ENCODE peak calls at places on chromosomes 16 and 17, in nine cellular contexts. T, M, C, K, W, D, U, E and Z are unnamed samples.
A peak's percentile ranks its signal among the peaks of the same experiment; 100 is the strongest.

GRCh38 chr16:59878479-59878878 is 1144.4 kb upstream of the GOT2 start:
- DNase-seq in T (no peak), M (no peak), U (peak; percentile 63), D (peak; percentile 16), K (peak; percentile 44), W (no peak), E (no peak), C (peak; percentile 4), Z (peak; percentile 35)

GRCh38 chr16:69131167-69131748 is 1.1 kb downstream of the CHTF8 start:
- DNase-seq in U (peak; percentile 20), W (no peak), K (no peak), C (peak; percentile 24), T (peak; percentile 35), D (peak; percentile 42), M (no peak), E (no peak), Z (no peak)

GRCh38 chr17:31530391-31530990 is 139.0 kb downstream of the RAB11FIP4 start:
- DNase-seq in M (peak; percentile 37), T (no peak), W (no peak), D (peak; percentile 35), K (no peak), U (no peak), E (no peak), C (no peak), Z (no peak)

GRCh38 chr17:2608350-2608913 is 15.0 kb downstream of the PAFAH1B1 start:
- DNase-seq in T (no peak), D (no peak), U (no peak), E (no peak), K (no peak), C (no peak), M (no peak), W (no peak), Z (no peak)

GRCh38 chr16:70157105-70157476 is 16.5 kb upstream of the CLEC18C start:
- DNase-seq in W (no peak), C (no peak), U (no peak), E (no peak), M (no peak), T (no peak), K (no peak), D (no peak), Z (no peak)

GRCh38 chr16:64391009-64391663 is 730.7 kb downstream of the CDH11 start:
- DNase-seq in M (no peak), T (no peak), D (peak; percentile 17), E (no peak), K (no peak), W (no peak), U (peak; percentile 37), C (peak; percentile 57), Z (peak; percentile 44)

GRCh38 chr17:77824102-77824779 is 134.3 kb upstream of the TNRC6C start:
- DNase-seq in T (no peak), C (no peak), K (no peak), D (no peak), E (peak; percentile 24), M (no peak), U (no peak), W (no peak), Z (no peak)

GRCh38 chr17:4772235-4772613 is 538 bp downstream of the TM4SF5 start:
- DNase-seq in U (no peak), K (no peak), M (no peak), C (no peak), T (no peak), D (no peak), W (no peak), E (no peak), Z (no peak)

GRCh38 chr17:45770632-45771472 is 13.3 kb upstream of the CRHR1 start:
- DNase-seq in C (no peak), W (no peak), U (no peak), D (no peak), M (no peak), K (no peak), T (no peak), E (no peak), Z (no peak)

GRCh38 chr17:61533797-61534196 is 57.2 kb downstream of the NACA2 start:
- DNase-seq in M (no peak), C (no peak), K (no peak), W (no peak), T (no peak), E (no peak), U (no peak), D (no peak), Z (no peak)

GRCh38 chr17:61459968-61460718 is 7.9 kb downstream of the TBX4 start:
- DNase-seq in W (no peak), E (no peak), T (no peak), C (no peak), U (no peak), M (no peak), D (no peak), K (no peak), Z (no peak)

GRCh38 chr17:55086635-55087058 is 118.1 kb downstream of the STXBP4 start:
- DNase-seq in E (no peak), D (peak; percentile 89), K (peak; percentile 82), W (no peak), C (peak; percentile 90), M (no peak), U (peak; percentile 69), T (no peak), Z (peak; percentile 93)

GRCh38 chr17:81868674-81869220 is 2.4 kb downstream of the ARHGDIA start:
- DNase-seq in W (peak; percentile 73), C (peak; percentile 88), K (peak; percentile 88), M (peak; percentile 83), T (peak; percentile 24), E (no peak), U (peak; percentile 79), D (peak; percentile 92), Z (peak; percentile 89)

GRCh38 chr17:81870978-81871386 is at the start of gene ARHGDIA:
- DNase-seq in U (no peak), W (no peak), T (no peak), C (no peak), D (no peak), M (no peak), K (no peak), E (no peak), Z (no peak)

GRCh38 chr17:81867952-81868673 is 3.0 kb downstream of the ARHGDIA start:
- DNase-seq in C (no peak), E (no peak), K (peak; percentile 25), M (no peak), W (peak; percentile 62), U (peak; percentile 2), T (no peak), D (no peak), Z (no peak)

GRCh38 chr17:81870155-81870977 is 771 bp downstream of the ARHGDIA start:
- DNase-seq in U (peak; percentile 40), K (peak; percentile 45), C (peak; percentile 69), W (peak; percentile 69), D (peak; percentile 58), M (peak; percentile 48), T (peak; percentile 35), E (peak; percentile 78), Z (peak; percentile 51)

DNA sequence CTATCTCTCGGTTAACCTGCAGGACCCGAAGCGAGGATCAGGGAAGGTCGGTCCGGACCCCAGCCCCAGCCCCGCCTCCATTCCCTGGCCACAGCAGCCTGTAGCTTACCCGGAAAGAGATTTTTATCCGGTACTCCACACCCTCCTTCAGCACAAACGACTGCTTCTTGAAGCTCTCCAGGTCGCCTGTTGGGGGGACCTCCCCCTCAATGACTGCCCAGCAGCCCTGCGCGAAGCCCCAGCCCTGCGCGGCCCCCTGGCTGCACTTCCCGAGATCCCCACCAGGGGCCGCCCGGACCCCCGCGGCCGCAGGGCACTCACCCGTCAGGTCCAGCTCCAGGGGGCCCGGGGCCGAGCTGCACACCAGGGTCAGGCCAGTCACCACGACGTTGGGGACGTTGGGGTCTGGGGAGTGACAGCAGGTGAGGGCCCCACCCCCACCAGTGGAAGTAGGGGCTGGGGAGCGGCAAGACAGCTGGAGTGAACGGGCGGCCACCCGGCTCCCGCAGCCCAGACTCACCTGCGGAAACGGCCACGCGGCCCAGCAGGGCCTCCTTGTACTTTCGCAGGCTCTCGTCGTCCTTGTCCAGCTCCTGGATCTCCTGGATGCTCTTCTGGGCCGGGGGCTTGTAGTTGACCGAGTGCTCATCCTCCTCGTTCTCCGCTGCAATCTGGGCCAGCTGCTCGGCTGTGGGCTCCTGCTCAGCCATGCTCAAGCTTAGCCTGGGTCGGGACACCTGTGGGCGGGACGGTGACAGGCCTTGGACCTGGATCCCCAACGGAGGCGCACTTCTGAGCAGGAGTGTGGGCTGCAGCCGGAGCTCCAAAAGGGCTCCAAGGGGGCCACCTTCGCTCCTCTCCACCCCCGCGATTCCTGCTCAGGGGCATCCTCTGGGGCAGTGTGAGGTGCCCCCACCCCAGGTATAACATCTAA is 1.6 kb downstream of the ARHGDIA start:
- DNase-seq in M (peak; percentile 44), T (peak; percentile 24), U (peak; percentile 9), K (peak; percentile 31), D (peak; percentile 50), W (peak; percentile 71), C (no peak), E (no peak), Z (peak; percentile 38)
- TF ChIP-seq CTCF in M (peak; percentile 84), T (peak; percentile 92), U (peak; percentile 76), K (peak; percentile 54), D (peak; percentile 82), W (peak; percentile 87), C (peak; percentile 59), E (peak; percentile 90), Z (peak; percentile 57)

GRCh38 chr17:81550285-81550684 is 1.9 kb downstream of the FAAP100 start:
- DNase-seq in T (no peak), M (no peak), E (no peak), K (no peak), W (peak; percentile 45), D (no peak), C (no peak), U (no peak), Z (no peak)
- H3K4me3 ChIP-seq in T (no peak overlapping the region), M (no peak overlapping the region), E (no peak overlapping the region), K (no peak overlapping the region), W (no peak overlapping the region), D (no peak overlapping the region), C (no peak overlapping the region), U (no peak overlapping the region), Z (no peak overlapping the region)

GRCh38 chr16:49855280-49855821 is 561 bp downstream of the ZNF423 start:
- DNase-seq in W (peak; percentile 94), C (peak; percentile 31), E (peak; percentile 86), M (peak; percentile 87), D (peak; percentile 94), U (peak; percentile 36), T (peak; percentile 90), K (peak; percentile 67), Z (peak; percentile 82)

GRCh38 chr16:49857423-49858181 is 1.7 kb upstream of the ZNF423 start:
- DNase-seq in K (peak; percentile 33), E (no peak), C (peak; percentile 11), W (peak; percentile 84), D (peak; percentile 75), M (peak; percentile 57), U (peak; percentile 46), T (peak; percentile 60), Z (peak; percentile 69)

GRCh38 chr16:49855822-49856740 is at the start of gene ZNF423:
- DNase-seq in C (no peak), E (no peak), M (no peak), W (peak; percentile 63), T (no peak), K (no peak), D (peak; percentile 37), U (no peak), Z (peak; percentile 15)

GRCh38 chr16:49858200-49859129 is 2.6 kb upstream of the ZNF423 start:
- DNase-seq in W (peak; percentile 77), T (peak; percentile 66), K (no peak), E (no peak), U (no peak), C (no peak), M (peak; percentile 72), D (peak; percentile 70), Z (peak; percentile 47)

GRCh38 chr16:49856741-49857330 is 924 bp upstream of the ZNF423 start:
- DNase-seq in M (peak; percentile 79), T (peak; percentile 87), U (peak; percentile 81), D (peak; percentile 90), E (peak; percentile 75), C (peak; percentile 55), W (peak; percentile 79), K (peak; percentile 66), Z (peak; percentile 84)
- TF ChIP-seq CTCF in M (peak; percentile 67), T (peak; percentile 25), U (peak; percentile 51), D (peak; percentile 37), E (peak; percentile 32), C (peak; percentile 33), W (no peak), K (peak; percentile 25), Z (peak; percentile 20)

GRCh38 chr17:80259642-80260535 is 763 bp upstream of the RNF213 start:
- DNase-seq in U (peak; percentile 22), D (peak; percentile 76), W (peak; percentile 83), E (peak; percentile 81), K (peak; percentile 71), T (peak; percentile 69), C (peak; percentile 65), M (peak; percentile 55), Z (peak; percentile 69)
- H3K4me3 ChIP-seq in U (peak overlapping the region; percentile 48), D (peak overlapping the region; percentile 49), W (peak overlapping the region; percentile 49), E (peak overlapping the region; percentile 67), K (peak overlapping the region; percentile 65), T (peak overlapping the region; percentile 62), C (peak overlapping the region; percentile 56), M (peak overlapping the region; percentile 71), Z (peak overlapping the region; percentile 51)